ENCODE peak calls at places on chromosome 21, in four cellular contexts. O, Q, A and Y are unnamed samples.

GRCh38 chr21:21188513-21189188 is 190.4 kb downstream of the NCAM2 start:
- DNase-seq in O (no peak), Q (no peak), A (no peak), Y (no peak)

GRCh38 chr21:43827015-43827611 is 37.7 kb downstream of the RRP1 start:
- DNase-seq in O (no peak), Q (no peak), A (no peak), Y (peak)

GRCh38 chr21:35927262-35927661 is 133.1 kb downstream of the SETD4 start:
- DNase-seq in O (no peak), Q (no peak), A (no peak), Y (no peak)

GRCh38 chr21:45155910-45156309 is 81.5 kb downstream of the ADARB1 start:
- DNase-seq in O (no peak), Q (no peak), A (no peak), Y (no peak)

GRCh38 chr21:43211085-43212071 is 42.6 kb downstream of the CRYAA start:
- DNase-seq in O (peak), Q (peak), A (no peak), Y (no peak)

GRCh38 chr21:43370888-43371570 is 55.9 kb downstream of the SIK1 start:
- DNase-seq in O (no peak), Q (no peak), A (no peak), Y (no peak)

GRCh38 chr21:44454747-44455523 is at the start of gene LRRC3:
- DNase-seq in O (peak), Q (peak), A (peak), Y (peak)

GRCh38 chr21:26795866-26796329 is 49.3 kb downstream of the ADAMTS1 start:
- DNase-seq in O (no peak), Q (peak), A (no peak), Y (peak)

GRCh38 chr21:45339430-45340405 is 52.0 kb upstream of the POFUT2 start:
- DNase-seq in O (no peak), Q (no peak), A (no peak), Y (no peak)

GRCh38 chr21:28639742-28640141 is 352.9 kb downstream of the LTN1 start:
- DNase-seq in O (no peak), Q (no peak), A (no peak), Y (no peak)
- TF ChIP-seq PBX3 in O (no peak), Q (no peak), A (no peak), Y (no peak)

GRCh38 chr21:30839304-30839703 is 9.7 kb upstream of the KRTAP7-1 start:
- DNase-seq in O (peak), Q (peak), A (no peak), Y (no peak)
- TF ChIP-seq PBX3 in O (no peak), Q (no peak), A (no peak), Y (no peak)

GRCh38 chr21:41958886-41959563 is 5.2 kb upstream of the C2CD2 start:
- DNase-seq in O (no peak), Q (no peak), A (no peak), Y (no peak)

GRCh38 chr21:41955516-41955915 is 1.7 kb upstream of the C2CD2 start:
- DNase-seq in O (no peak), Q (no peak), A (no peak), Y (no peak)

GRCh38 chr21:41956926-41957729 is 3.3 kb upstream of the C2CD2 start:
- DNase-seq in O (no peak), Q (no peak), A (no peak), Y (peak)

GRCh38 chr21:41960386-41960785 is 6.6 kb upstream of the C2CD2 start:
- DNase-seq in O (no peak), Q (no peak), A (no peak), Y (no peak)

GRCh38 chr21:41957991-41958766 is 4.4 kb upstream of the C2CD2 start:
- DNase-seq in O (peak), Q (no peak), A (no peak), Y (peak)
- TF ChIP-seq PBX3 in O (no peak), Q (peak), A (no peak), Y (no peak)

DNA sequence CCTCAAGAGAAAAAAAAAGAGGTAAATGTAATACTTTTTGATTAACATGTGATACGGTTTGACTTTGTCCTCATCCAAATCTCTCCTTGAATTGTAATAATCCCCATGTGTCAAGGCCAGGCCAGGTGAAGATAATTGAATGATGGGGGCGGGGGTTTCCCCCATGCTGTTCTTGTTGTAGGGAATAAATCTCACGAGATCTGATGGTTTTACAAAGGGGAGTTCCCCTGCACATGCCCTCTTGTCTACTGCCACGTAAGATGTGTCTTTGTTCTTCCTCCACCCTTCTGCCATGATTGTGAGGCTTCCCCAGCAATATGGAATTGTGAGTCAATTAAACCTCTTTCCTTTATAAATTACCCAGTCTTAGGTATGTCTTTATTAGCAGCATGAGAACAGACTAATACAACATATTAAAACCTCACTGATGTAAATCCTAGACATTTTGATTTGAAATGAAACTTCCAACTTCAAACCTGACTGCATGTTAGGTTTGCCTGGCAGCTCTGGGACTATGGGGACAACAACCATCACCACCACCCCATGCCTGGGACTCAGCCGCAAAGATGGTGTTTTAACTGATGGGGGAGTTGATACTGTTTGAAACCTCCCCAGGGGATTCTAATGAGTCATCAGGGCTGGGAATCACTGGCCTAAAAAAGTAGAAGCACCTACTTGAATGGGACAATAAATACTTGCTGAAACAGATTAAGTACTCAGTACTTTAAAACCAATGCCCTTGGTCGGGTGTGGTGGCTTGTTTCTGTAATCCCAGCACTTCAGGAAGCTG is 32.8 kb upstream of the BACH1 start:
- DNase-seq in O (no peak), Q (no peak), A (peak), Y (no peak)
- TF ChIP-seq PBX3 in O (no peak), Q (no peak), A (no peak), Y (no peak)

GRCh38 chr21:14900058-14900457 is 164.7 kb downstream of the NRIP1 start:
- DNase-seq in O (no peak), Q (no peak), A (no peak), Y (no peak)
- TF ChIP-seq PBX3 in O (no peak), Q (no peak), A (no peak), Y (no peak)

GRCh38 chr21:17371470-17371869 is 141.4 kb upstream of the CXADR start:
- DNase-seq in O (no peak), Q (no peak), A (no peak), Y (no peak)
- TF ChIP-seq PBX3 in O (no peak), Q (no peak), A (no peak), Y (no peak)

GRCh38 chr21:31873696-31874599 is 1.1 kb downstream of the HUNK start:
- DNase-seq in O (no peak), Q (peak), A (no peak), Y (peak)
- TF ChIP-seq PBX3 in O (no peak), Q (no peak), A (no peak), Y (no peak)